ENCODE peak calls at places on chromosomes 11 and 22, in four cellular contexts. P, Q, E and N are unnamed samples.
A peak's percentile ranks its signal among the peaks of the same experiment; 100 is the strongest.

GRCh38 chr22:34068011-34068410 is 147.7 kb upstream of the LARGE1 start:
- DNase-seq in P (no peak), Q (no peak), E (no peak), N (no peak)

GRCh38 chr22:22928666-22929380 is 41.2 kb downstream of the IGLL5 start:
- DNase-seq in P (peak; percentile 12), Q (peak; percentile 40), E (peak; percentile 19), N (no peak)

GRCh38 chr11:116835791-116836647 is 1.4 kb downstream of the APOA1 start:
- DNase-seq in P (peak; percentile 60), Q (peak; percentile 93), E (no peak), N (peak; percentile 57)

GRCh38 chr11:130671801-130672700 is 223.6 kb downstream of the ADAMTS15 start:
- DNase-seq in P (no peak), Q (peak; percentile 22), E (peak; percentile 7), N (no peak)

GRCh38 chr11:130775306-130776043 is 140.8 kb downstream of the SNX19 start:
- DNase-seq in P (no peak), Q (no peak), E (no peak), N (no peak)

GRCh38 chr11:11036185-11037161 is 178.6 kb upstream of the ZBED5 start:
- DNase-seq in P (peak; percentile 10), Q (peak; percentile 80), E (peak; percentile 17), N (no peak)

GRCh38 chr11:75431533-75432525 is 1.2 kb downstream of the KLHL35 start:
- DNase-seq in P (no peak), Q (peak; percentile 79), E (no peak), N (no peak)

GRCh38 chr11:114262681-114263509 is 33.3 kb upstream of the NNMT start:
- DNase-seq in P (no peak), Q (peak; percentile 75), E (peak; percentile 26), N (no peak)

GRCh38 chr11:69269926-69270697 is 23.8 kb upstream of the MYEOV start:
- DNase-seq in P (no peak), Q (no peak), E (no peak), N (no peak)

GRCh38 chr11:69444381-69445130 is 36.9 kb upstream of the LINC01488 start:
- DNase-seq in P (no peak), Q (peak; percentile 87), E (no peak), N (no peak)

GRCh38 chr11:76656087-76656531 is 14.4 kb downstream of the LRRC32 start:
- DNase-seq in P (no peak), Q (no peak), E (no peak), N (no peak)

GRCh38 chr22:32531955-32532818 is 57.6 kb downstream of the FBXO7 start:
- DNase-seq in P (no peak), Q (peak; percentile 74), E (peak; percentile 55), N (no peak)

GRCh38 chr11:128437137-128437536 is 150.2 kb downstream of the ETS1 start:
- DNase-seq in P (no peak), Q (no peak), E (no peak), N (no peak)

GRCh38 chr11:111775024-111775710 is 9.0 kb upstream of the PPP2R1B start:
- DNase-seq in P (no peak), Q (no peak), E (no peak), N (no peak)

GRCh38 chr11:104061851-104062521 is 25.5 kb downstream of the DDI1 start:
- DNase-seq in P (no peak), Q (no peak), E (no peak), N (no peak)

GRCh38 chr22:29219881-29220670 is 14.4 kb downstream of the EMID1 start:
- DNase-seq in P (no peak), Q (peak; percentile 84), E (no peak), N (no peak)

GRCh38 chr11:1150769-1151365 is 6.9 kb upstream of the MUC5AC start:
- DNase-seq in P (no peak), Q (peak; percentile 38), E (no peak), N (no peak)

GRCh38 chr11:20594274-20595061 is 4.9 kb upstream of the SLC6A5 start:
- DNase-seq in P (no peak), Q (no peak), E (no peak), N (no peak)

GRCh38 chr11:15865212-15865987 is 490.9 kb downstream of the SOX6 start:
- DNase-seq in P (no peak), Q (no peak), E (no peak), N (no peak)

GRCh38 chr11:17897495-17897894 is 115.4 kb downstream of the SERGEF start:
- DNase-seq in P (no peak), Q (no peak), E (no peak), N (no peak)

GRCh38 chr22:41657709-41658108 is 31.0 kb downstream of the SNU13 start:
- DNase-seq in P (no peak), Q (no peak), E (no peak), N (no peak)

GRCh38 chr11:93887111-93887510 is 36.7 kb upstream of the VSTM5 start:
- DNase-seq in P (no peak), Q (no peak), E (no peak), N (no peak)

GRCh38 chr22:35070451-35071093 is 4.6 kb downstream of the ISX start:
- DNase-seq in P (no peak), Q (no peak), E (no peak), N (no peak)